ENCODE peak calls at places on chromosomes 3 and 15, in six cellular contexts. Y is lower leg skin, Q is GM12892, T is HepG2, O is ovary, V is adrenal gland. K is an unnamed sample.

GRCh38 chr3:37964716-37965115 is 25.9 kb upstream of the VILL start:
- DNase-seq in T (peak), Y (no peak), V (no peak), O (no peak), Q (no peak), K (no peak)

GRCh38 chr3:13011369-13012227 is 61.6 kb downstream of the IQSEC1 start:
- DNase-seq in T (peak), O (no peak), Q (peak), Y (no peak), V (no peak), K (no peak)

GRCh38 chr15:78944669-78945407 is at the start of gene CTSH:
- DNase-seq in V (peak), T (peak), Y (peak), Q (peak), O (peak), K (peak)

GRCh38 chr3:112689989-112690388 is 49.0 kb upstream of the CCDC80 start:
- DNase-seq in Y (no peak), T (no peak), O (no peak), Q (no peak), V (no peak), K (no peak)

GRCh38 chr15:70289191-70289955 is 191.7 kb upstream of the TLE3 start:
- DNase-seq in Q (no peak), O (no peak), Y (peak), V (peak), T (no peak), K (no peak)

GRCh38 chr15:60390931-60391501 is 6.8 kb downstream of the ANXA2 start:
- DNase-seq in T (peak), Q (no peak), V (peak), Y (peak), O (peak), K (peak)

GRCh38 chr15:81418891-81419290 is 44.9 kb upstream of the TMC3 start:
- DNase-seq in V (no peak), O (no peak), Y (no peak), T (no peak), Q (no peak), K (no peak)

GRCh38 chr3:168714609-168715240 is 619.0 kb upstream of the GOLIM4 start:
- DNase-seq in V (no peak), T (no peak), O (no peak), Y (no peak), Q (no peak), K (no peak)

GRCh38 chr15:68166847-68167246 is 38.3 kb downstream of the CALML4 start:
- DNase-seq in O (no peak), V (no peak), T (no peak), Y (no peak), Q (no peak), K (no peak)

GRCh38 chr15:29090617-29091466 is 178.8 kb downstream of the NSMCE3 start:
- DNase-seq in T (peak), Q (peak), O (no peak), Y (no peak), V (no peak), K (peak)

GRCh38 chr15:46365612-46366011 is 730.8 kb downstream of the SQOR start:
- DNase-seq in T (no peak), Q (no peak), V (peak), Y (peak), O (no peak), K (no peak)

GRCh38 chr3:99962703-99963102 is 145.0 kb downstream of the CMSS1 start:
- DNase-seq in V (no peak), Q (no peak), O (no peak), T (no peak), Y (no peak), K (no peak)

DNA sequence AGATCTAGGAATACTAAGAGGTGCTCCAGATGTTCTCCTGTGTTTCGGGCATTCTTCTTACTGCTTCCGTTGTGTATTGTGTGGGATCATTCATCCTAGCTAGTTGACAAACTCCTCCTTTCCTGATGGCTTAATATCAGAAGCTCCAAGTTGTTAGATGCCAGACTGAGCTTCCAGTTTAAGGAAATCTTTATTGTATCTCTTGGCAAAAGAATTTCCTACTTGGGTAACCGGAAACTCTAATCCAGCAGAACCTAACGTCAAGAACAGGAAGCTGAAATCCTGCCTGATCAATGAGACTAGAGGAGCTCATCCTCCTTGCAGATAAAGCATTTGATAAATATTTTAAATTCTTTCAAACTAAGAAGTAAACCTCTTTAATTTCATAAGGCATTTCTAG is 27.7 kb upstream of the MYH15 start:
- DNase-seq in T (no peak), V (no peak), O (no peak), Y (no peak), Q (no peak), K (no peak)
- TF ChIP-seq POLR2A in T (no peak), V (no peak), O (no peak), Y (no peak), Q (no peak), K (no peak)

GRCh38 chr3:182464513-182465145 is 328.7 kb upstream of the ATP11B start:
- DNase-seq in T (peak), Q (no peak), O (no peak), Y (no peak), V (no peak), K (no peak)
- TF ChIP-seq POLR2A in T (no peak), Q (no peak), O (no peak), Y (no peak), V (no peak), K (no peak)

GRCh38 chr3:45688194-45688881 is 858 bp upstream of the SACM1L start:
- DNase-seq in T (peak), O (no peak), V (peak), Q (no peak), Y (no peak), K (peak)

GRCh38 chr3:45687828-45688193 is 1.4 kb upstream of the SACM1L start:
- DNase-seq in T (no peak), Q (no peak), Y (no peak), O (no peak), V (no peak), K (peak)

GRCh38 chr3:45689787-45690145 is 570 bp downstream of the SACM1L start:
- DNase-seq in T (no peak), V (no peak), Y (no peak), Q (no peak), O (no peak), K (peak)

GRCh38 chr3:45690331-45691035 is 1.3 kb downstream of the SACM1L start:
- DNase-seq in T (no peak), Q (no peak), V (no peak), Y (no peak), O (no peak), K (peak)

DNA sequence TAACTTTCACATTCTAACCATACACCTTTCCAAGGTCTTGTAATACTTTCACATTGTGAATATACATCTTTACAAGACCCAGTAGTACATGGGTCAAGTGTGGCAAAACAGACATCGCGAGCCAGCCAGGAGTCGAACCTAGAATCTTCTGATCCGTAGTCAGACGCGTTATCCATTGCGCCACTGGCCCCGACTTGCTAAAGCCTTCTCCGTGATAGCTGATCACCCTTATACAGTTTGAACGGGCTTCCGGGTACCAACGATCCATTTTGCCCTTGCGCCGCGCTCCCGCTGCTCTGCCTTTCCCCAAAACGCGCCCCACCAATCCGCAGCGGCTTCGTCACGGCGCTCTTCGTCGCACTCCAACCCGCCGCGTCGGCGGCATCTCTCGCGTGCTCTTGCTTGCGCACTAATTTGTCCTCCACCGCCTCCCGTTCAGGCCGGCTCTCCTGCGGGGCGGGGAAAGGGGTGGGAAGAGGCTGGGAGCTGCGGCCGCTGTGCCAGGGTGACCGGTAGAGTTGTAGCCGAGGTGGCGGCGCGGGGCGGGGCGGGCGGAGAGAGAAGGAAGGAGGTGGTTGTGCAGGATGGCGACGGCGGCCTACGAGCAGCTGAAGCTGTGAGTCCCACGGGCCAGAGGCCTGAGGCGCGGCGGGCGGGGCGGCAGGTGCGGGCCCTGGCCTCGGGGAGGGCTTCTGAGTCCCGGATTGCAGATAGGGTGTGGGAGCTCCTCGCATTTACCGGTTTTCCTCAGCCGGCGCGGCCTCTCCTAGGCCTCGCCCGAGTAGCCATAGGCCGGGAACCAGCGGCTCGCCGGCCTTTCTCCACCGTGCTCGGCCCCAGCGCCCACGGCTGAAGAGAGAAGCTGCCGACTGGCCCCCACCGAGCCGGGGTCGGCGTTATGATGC is at the start of gene SACM1L:
- DNase-seq in T (peak), Q (peak), Y (peak), O (peak), V (peak), K (peak)
- TF ChIP-seq POLR2A in T (peak), Q (peak), Y (no peak), O (no peak), V (peak), K (peak)

DNA sequence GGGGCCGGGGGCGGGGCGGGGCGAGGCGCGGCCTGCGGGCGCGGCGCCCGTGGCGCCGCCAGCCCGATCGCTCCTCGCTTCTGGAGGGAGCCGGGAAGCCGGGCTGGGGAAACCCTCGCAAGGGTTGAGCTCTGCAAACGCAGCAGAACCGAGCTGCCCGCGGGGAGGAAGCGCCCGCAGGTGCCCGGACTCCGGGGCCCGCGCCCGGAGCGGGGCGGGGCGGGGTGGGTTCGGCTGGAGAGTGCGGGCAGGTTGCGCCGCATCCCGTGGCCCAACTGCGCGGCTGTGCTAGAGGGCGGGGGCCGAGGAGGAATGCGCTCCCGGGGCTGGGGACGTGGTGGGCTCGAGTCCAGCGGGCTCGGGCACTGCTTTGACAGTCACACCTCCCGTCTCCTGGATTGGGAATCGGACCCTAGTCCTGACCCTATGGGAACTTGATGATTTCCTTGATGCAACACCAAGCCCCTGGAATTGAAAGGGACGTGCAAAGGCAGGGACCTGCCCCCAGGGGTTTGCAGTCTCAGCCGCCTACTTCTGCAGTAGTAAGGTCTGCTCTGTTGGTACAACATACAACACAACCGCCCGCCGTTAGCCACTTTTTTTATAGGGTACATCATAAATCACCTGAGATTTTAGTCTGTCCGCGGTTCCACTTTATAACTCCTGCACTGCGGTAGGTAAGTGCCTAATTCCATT is 34.3 kb downstream of the ZBTB38 start:
- DNase-seq in Y (peak), Q (no peak), V (peak), O (peak), T (peak), K (peak)
- TF ChIP-seq POLR2A in Y (no peak), Q (no peak), V (peak), O (no peak), T (peak), K (no peak)

GRCh38 chr3:15797600-15798303 is at the start of gene ANKRD28:
- DNase-seq in Y (no peak), V (no peak), O (no peak), T (peak), Q (no peak), K (peak)
- TF ChIP-seq POLR2A in Y (no peak), V (peak), O (no peak), T (no peak), Q (no peak), K (peak)

DNA sequence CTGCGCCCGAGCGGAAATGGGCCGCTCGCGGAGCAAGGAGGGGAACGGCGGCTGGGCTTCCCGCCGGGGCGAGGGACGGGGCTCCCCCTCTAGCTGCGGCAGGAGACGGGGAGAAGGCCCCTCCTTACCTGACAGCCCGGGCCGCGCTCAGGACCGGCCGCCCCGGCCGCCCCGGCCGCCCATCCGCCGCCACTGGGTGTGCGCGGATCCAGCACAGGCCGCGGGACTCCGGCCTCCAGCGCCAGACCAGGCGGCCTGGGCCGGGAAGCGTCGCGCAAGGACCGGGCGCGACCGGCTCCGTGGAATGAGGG is 296 bp downstream of the TPRA1 start:
- DNase-seq in V (no peak), O (no peak), Q (peak), T (no peak), Y (no peak), K (no peak)
- TF ChIP-seq POLR2A in V (no peak), O (no peak), Q (peak), T (no peak), Y (no peak), K (no peak)

DNA sequence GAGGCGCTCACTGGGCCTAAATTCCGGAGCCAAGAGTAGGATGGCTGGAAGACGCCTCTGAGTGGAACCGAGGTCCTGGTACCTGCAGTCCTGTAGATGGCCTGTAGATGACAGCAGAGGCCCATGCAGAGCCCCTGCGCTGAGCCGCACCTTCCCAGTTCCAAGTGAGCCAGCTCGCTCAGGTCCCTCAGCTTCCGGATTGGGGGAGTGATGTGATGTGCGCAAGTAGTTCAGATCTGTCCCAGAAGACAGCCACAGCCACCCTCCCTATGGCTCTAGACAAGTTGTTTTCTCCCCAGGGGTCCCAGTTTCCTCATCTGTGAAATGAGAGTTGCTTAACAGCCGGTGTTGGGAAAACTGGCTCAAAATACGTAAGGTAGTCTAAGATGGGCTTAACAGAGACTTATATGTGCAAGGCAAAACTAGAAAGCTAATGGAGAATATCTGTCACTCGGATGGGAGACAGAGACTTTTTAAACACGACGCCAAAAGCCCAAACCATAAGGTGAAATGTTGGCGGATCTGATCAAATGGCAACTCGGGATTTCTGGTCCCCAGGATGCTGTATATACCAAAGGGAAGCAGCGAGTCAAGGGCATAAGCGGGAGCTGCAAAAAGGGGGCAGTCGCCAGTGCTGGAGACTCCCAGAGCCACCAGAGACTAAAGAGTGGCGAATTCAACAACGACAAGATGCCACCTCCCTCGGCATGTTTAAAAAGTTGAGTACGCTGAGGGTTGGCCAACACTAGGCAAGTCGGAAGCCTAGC is 765 bp upstream of the MAPKAPK3 start:
- DNase-seq in Q (peak), T (peak), O (peak), V (peak), Y (peak), K (peak)
- TF ChIP-seq POLR2A in Q (no peak), T (no peak), O (no peak), V (no peak), Y (no peak), K (peak)

DNA sequence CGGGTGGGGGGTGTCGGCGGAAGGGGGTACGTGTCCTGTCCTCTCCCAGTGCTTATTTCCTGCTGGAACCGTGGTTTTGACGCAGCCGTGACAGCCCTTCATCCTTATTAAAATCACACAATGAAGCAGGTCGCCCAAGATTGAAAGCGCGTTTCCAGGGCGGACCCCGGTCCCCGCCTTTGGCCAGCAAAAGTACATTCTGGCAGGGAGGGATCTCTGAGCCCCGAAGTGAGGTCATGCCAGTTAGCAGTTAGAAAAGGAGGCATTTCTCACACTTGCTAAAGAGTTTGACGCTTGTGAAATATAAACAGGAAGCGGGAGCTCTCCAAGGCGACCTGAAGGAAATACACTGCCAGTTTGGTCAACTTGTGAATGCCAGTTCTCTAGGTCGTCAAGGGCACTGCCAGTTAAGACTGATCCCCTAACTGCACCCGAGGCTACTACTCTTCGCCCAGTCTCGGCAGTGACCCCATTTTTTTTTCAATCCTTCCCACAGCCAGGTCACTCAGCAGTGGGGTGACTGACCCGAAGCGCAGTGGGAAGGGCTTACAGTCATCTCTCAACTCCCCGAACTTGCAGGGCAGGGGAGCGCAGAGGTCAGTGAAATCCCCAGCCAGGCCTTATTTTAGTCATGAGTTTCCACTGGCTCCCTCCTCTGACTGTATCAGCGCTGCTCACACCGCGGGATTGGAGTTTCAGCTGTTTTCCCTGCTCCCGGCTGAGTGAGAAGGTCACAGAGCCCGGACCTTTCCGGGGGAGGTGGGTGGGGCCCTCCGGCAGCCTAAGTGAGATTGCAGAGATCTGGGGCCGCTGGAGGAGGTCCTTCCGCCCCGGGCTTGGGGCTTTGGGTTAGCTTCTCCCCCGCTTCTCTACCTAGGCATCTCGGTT is 2.0 kb upstream of the BHLHE40 start:
- DNase-seq in Y (peak), V (peak), Q (no peak), T (peak), O (peak), K (peak)
- TF ChIP-seq POLR2A in Y (no peak), V (peak), Q (peak), T (no peak), O (no peak), K (peak)